ENCODE peak calls at places on chromosome 11, in nine cellular contexts. V is pancreas; P is mucosa of descending colon; Q is CD8-positive, alpha-beta memory T cell; B is colonic mucosa; C is ovary; F is Panc1; T is body of pancreas; N is NT2/D1. A is an unnamed sample. For H3K4me1, the result is how much of the 10 kb centered on the place peaks cover.

GRCh38 chr11:63667993-63668392 is 3.2 kb downstream of the ATL3 start:
- DNase-seq in V (no peak), P (no peak), Q (no peak), B (no peak), C (no peak), F (peak), T (no peak), N (no peak), A (no peak)

GRCh38 chr11:87212891-87213290 is 175.2 kb downstream of the TMEM135 start:
- DNase-seq in V (no peak), P (no peak), Q (no peak), B (no peak), C (no peak), F (no peak), T (no peak), N (no peak), A (no peak)

GRCh38 chr11:20712912-20713311 is 43.5 kb downstream of the NELL1 start:
- DNase-seq in V (no peak), P (no peak), Q (no peak), B (no peak), C (no peak), F (no peak), T (no peak), N (no peak), A (no peak)

GRCh38 chr11:95074806-95075563 is 8.3 kb downstream of the SRSF8 start:
- DNase-seq in V (peak), P (peak), Q (no peak), B (peak), C (peak), F (no peak), T (peak), N (no peak), A (peak)

GRCh38 chr11:26297179-26297970 is 34.6 kb upstream of the ANO3 start:
- DNase-seq in V (no peak), P (peak), Q (no peak), B (no peak), C (no peak), F (no peak), T (peak), N (peak), A (no peak)

GRCh38 chr11:7467652-7468051 is 17.7 kb upstream of the OLFML1 start:
- DNase-seq in V (no peak), P (no peak), Q (no peak), B (no peak), C (no peak), F (no peak), T (no peak), N (no peak), A (no peak)

GRCh38 chr11:11414996-11415395 is 61.9 kb upstream of the CSNK2A3 start:
- DNase-seq in V (no peak), P (no peak), Q (no peak), B (no peak), C (no peak), F (no peak), T (no peak), N (no peak), A (no peak)

GRCh38 chr11:77909277-77909676 is 85.2 kb downstream of the INTS4 start:
- DNase-seq in V (no peak), P (no peak), Q (no peak), B (no peak), C (no peak), F (no peak), T (no peak), N (no peak), A (no peak)

GRCh38 chr11:119701591-119702260 is 27.3 kb downstream of the NECTIN1 start:
- DNase-seq in V (no peak), P (no peak), Q (no peak), B (no peak), C (no peak), F (no peak), T (no peak), N (no peak), A (no peak)

GRCh38 chr11:85114786-85115185 is 512.4 kb downstream of the DLG2 start:
- DNase-seq in V (no peak), P (no peak), Q (no peak), B (no peak), C (no peak), F (no peak), T (no peak), N (no peak), A (no peak)

GRCh38 chr11:8018742-8019631 is 31.9 kb downstream of the EIF3F start:
- DNase-seq in V (peak), P (peak), Q (peak), B (peak), C (peak), F (no peak), T (peak), N (peak), A (peak)

GRCh38 chr11:72228229-72228843 is 3.8 kb downstream of the INPPL1 start:
- DNase-seq in V (no peak), P (no peak), Q (no peak), B (no peak), C (no peak), F (no peak), T (peak), N (no peak), A (peak)

GRCh38 chr11:119486691-119487259 is 63.8 kb upstream of the THY1 start:
- DNase-seq in V (no peak), P (no peak), Q (no peak), B (no peak), C (no peak), F (no peak), T (peak), N (no peak), A (no peak)

GRCh38 chr11:43944761-43945311 is 2.4 kb downstream of the C11orf96 start:
- DNase-seq in V (peak), P (peak), Q (peak), B (peak), C (peak), F (no peak), T (peak), N (no peak), A (peak)
- H3K4me3 ChIP-seq in V (no peak), P (no peak), Q (no peak), B (peak), C (peak), F (no peak), T (no peak), N (peak), A (peak)

GRCh38 chr11:12444601-12445000 is 67.2 kb downstream of the PARVA start:
- DNase-seq in V (no peak), P (no peak), Q (no peak), B (no peak), C (no peak), F (no peak), T (no peak), N (no peak), A (no peak)
- H3K4me1 ChIP-seq in V (under half), P (under half), Q (under half), B (under half), C (under half), F (under half), T (under half), N (under half), A (under half)

DNA sequence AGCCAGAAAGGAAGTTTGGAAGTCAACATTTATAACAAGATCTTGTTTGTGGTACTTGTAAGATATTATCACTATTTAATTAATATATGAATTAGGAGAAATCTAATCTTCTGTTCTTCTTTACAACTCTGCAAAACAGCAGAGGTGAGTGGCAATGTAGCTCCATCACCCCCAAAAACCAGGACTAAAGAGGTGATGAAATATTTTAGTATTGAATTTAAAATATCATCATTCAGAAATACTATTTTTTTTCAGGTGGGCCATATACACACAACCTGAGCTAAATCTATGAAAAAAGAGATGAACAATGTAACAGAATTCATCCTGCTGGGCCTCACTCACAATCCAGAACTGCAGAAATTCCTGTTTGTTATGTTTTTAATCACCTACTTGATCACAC is at the start of gene OR4C45:
- DNase-seq in V (no peak), P (no peak), Q (no peak), B (no peak), C (no peak), F (no peak), T (no peak), N (no peak), A (no peak)
- H3K4me3 ChIP-seq in V (no peak), P (no peak), Q (no peak), B (no peak), C (no peak), F (no peak), T (no peak), N (no peak), A (no peak)

GRCh38 chr11:112613051-112613972 is 347.9 kb upstream of the NCAM1 start:
- DNase-seq in V (peak), P (no peak), Q (no peak), B (no peak), C (no peak), F (no peak), T (peak), N (no peak), A (no peak)

GRCh38 chr11:112617089-112617407 is 344.2 kb upstream of the NCAM1 start:
- DNase-seq in V (no peak), P (no peak), Q (no peak), B (no peak), C (no peak), F (no peak), T (no peak), N (no peak), A (no peak)

GRCh38 chr11:112614605-112615004 is 346.6 kb upstream of the NCAM1 start:
- DNase-seq in V (no peak), P (no peak), Q (no peak), B (no peak), C (no peak), F (no peak), T (no peak), N (no peak), A (no peak)

GRCh38 chr11:112616292-112617088 is 344.7 kb upstream of the NCAM1 start:
- DNase-seq in V (no peak), P (no peak), Q (no peak), B (no peak), C (no peak), F (no peak), T (no peak), N (no peak), A (no peak)

GRCh38 chr11:112615238-112615637 is 346.0 kb upstream of the NCAM1 start:
- DNase-seq in V (no peak), P (no peak), Q (no peak), B (no peak), C (no peak), F (no peak), T (no peak), N (no peak), A (no peak)
- H3K4me1 ChIP-seq in V (under half), P (under half), Q (under half), B (under half), C (under half), F (under half), T (under half), N (under half), A (under half)

DNA sequence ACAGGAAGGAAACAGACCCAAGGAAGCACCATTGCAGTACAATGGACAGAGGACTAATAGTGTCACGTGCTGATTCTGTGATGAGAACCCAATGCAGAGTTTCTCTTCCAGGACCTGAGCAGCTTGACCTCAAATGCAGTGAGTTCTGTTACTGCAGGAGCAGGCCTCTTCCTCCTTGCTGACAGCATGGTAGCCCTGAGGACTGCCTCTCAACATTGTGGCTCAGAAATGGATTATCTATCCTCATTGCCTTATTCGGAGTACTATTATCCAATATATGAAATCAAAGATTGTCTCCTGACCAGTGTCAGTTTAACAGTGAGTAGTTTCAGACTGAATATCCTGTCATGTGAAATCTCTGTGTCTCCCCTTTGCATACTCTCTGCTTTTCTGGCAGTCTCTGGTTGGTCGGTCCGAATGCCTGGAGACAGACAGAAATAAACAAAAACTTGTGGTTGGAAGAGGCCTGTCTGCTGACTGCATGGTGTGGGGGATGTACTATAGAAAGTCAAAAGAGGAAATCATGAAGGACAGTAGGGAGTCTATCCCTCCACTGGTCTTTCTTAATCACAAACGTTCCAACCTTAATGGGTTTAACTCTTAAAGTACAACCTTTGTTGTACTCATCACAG is 6.9 kb upstream of the MS4A14 start:
- DNase-seq in V (no peak), P (no peak), Q (no peak), B (no peak), C (no peak), F (no peak), T (no peak), N (no peak), A (peak)
- H3K4me3 ChIP-seq in V (no peak), P (no peak), Q (no peak), B (no peak), C (no peak), F (no peak), T (no peak), N (no peak), A (no peak)

DNA sequence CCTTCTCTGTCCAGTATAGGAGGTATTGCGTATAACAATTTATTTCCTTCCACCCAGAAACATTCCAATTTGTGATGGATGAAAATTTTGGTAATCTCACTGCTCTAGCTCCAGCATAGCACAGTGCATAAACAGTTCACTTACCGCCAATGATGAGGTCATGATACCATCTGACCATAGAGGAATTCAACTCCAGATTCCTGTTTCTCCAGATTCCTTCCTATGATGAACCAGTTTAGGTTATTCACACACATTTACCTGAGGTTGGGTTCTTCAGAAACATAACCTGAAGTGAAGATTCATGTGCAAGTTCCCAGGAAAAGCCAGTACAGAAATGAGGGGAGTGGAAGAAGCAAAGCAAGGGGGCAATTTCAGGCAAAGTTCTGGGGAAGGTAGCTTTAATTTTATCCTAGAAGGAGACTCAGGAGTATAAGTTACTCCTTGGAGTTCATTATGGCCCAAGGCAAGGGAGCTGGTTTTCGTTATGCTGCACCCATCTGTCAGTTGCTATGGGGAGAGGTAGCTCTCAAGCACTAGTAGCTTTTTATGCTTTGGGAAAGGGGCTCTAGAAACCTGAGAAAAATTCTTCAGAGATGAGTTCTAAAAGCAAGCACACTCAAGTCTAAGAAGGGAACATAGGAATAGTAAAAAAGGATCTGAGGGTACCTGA is 121.6 kb downstream of the CASP12 start:
- DNase-seq in V (no peak), P (no peak), Q (no peak), B (no peak), C (no peak), F (no peak), T (no peak), N (no peak), A (no peak)
- H3K4me1 ChIP-seq in V (under half), P (under half), Q (under half), B (under half), C (under half), F (under half), T (under half), N (under half), A (under half)

DNA sequence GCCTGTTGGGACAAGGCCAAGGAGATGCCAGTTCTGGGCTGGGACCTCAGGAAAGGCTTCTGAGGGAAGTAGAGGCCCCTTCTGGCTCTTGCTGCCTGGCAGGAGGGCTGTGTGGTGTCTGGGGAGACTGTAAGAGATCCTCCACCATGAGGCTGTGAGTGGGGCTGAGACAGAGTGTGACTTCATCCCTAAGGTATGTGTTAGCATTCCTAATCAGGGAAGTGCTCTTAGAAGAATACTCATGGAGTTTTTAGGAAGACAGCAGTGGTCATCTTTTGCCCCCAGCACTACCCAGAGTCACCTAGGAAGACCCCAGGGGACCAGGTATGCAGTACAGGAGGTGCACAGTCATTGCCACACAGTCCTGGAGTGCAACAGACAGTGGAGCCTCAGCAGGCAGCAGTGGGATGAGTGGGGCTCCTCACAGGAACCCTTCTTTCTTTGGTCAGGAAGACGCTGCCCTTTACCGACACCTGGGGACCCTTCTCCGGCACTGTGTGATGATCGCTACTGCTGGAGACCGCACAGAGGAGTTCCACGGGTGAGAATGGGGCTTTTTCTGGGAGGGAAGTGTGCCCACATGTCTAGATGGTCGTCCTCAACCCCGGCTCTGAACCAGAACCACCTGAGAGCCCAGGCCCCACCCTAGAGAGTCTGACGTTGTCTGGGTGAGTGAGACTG is 2.8 kb downstream of the RIC8A start:
- DNase-seq in V (no peak), P (no peak), Q (no peak), B (peak), C (no peak), F (no peak), T (no peak), N (peak), A (no peak)
- H3K4me3 ChIP-seq in V (no peak), P (no peak), Q (no peak), B (no peak), C (no peak), F (peak), T (no peak), N (peak), A (no peak)